ENCODE peak calls at places on chromosomes 3 and 15, in eight cellular contexts. K, L, R, N, P, F, J and U are unnamed samples. For H3K4me1, the result is how much of the 10 kb centered on the place peaks cover.

GRCh38 chr3:126300001-126300760 is 57.0 kb downstream of the KLF15 start:
- DNase-seq in K (no peak), L (no peak), R (no peak), N (no peak), P (no peak), F (no peak), J (no peak), U (no peak)

GRCh38 chr15:65339436-65339835 is 35.0 kb downstream of the RNU5B-1 start:
- DNase-seq in K (no peak), L (no peak), R (no peak), N (no peak), P (no peak), F (no peak), J (no peak), U (no peak)

GRCh38 chr3:66638717-66639116 is 137.9 kb upstream of the LRIG1 start:
- DNase-seq in K (no peak), L (no peak), R (no peak), N (peak), P (no peak), F (no peak), J (no peak), U (no peak)

GRCh38 chr15:70480196-70480856 is 283.0 kb downstream of the UACA start:
- DNase-seq in K (no peak), L (no peak), R (peak), N (no peak), P (peak), F (no peak), J (no peak), U (no peak)

GRCh38 chr3:57928511-57928910 is 79.7 kb upstream of the FLNB start:
- DNase-seq in K (no peak), L (no peak), R (no peak), N (no peak), P (no peak), F (no peak), J (no peak), U (no peak)

GRCh38 chr3:95226437-95226836 is 1163.6 kb downstream of the NSUN3 start:
- DNase-seq in K (no peak), L (no peak), R (peak), N (no peak), P (no peak), F (no peak), J (no peak), U (no peak)

GRCh38 chr15:22227411-22227810 is 147.1 kb downstream of the OR4M2 start:
- DNase-seq in K (no peak), L (no peak), R (peak), N (no peak), P (no peak), F (no peak), J (no peak), U (no peak)

GRCh38 chr3:187497037-187497436 is 128.9 kb downstream of the RTP4 start:
- DNase-seq in K (no peak), L (no peak), R (no peak), N (no peak), P (no peak), F (no peak), J (no peak), U (no peak)

GRCh38 chr15:40421246-40422157 is 15.9 kb downstream of the IVD start:
- DNase-seq in K (peak), L (peak), R (peak), N (no peak), P (peak), F (peak), J (no peak), U (peak)

GRCh38 chr3:171654809-171655208 is 155.5 kb downstream of the PLD1 start:
- DNase-seq in K (no peak), L (peak), R (no peak), N (peak), P (no peak), F (peak), J (peak), U (peak)

GRCh38 chr3:15207836-15208504 is 1.9 kb downstream of the CAPN7 start:
- DNase-seq in K (no peak), L (no peak), R (no peak), N (no peak), P (no peak), F (no peak), J (no peak), U (no peak)

GRCh38 chr3:17680530-17680929 is 61.9 kb downstream of the TBC1D5 start:
- DNase-seq in K (no peak), L (no peak), R (no peak), N (no peak), P (no peak), F (no peak), J (no peak), U (no peak)
- H3K4me1 ChIP-seq in K (under half), L (under half), R (under half), N (under half), P (under half), F (under half), J (under half), U (under half)

DNA sequence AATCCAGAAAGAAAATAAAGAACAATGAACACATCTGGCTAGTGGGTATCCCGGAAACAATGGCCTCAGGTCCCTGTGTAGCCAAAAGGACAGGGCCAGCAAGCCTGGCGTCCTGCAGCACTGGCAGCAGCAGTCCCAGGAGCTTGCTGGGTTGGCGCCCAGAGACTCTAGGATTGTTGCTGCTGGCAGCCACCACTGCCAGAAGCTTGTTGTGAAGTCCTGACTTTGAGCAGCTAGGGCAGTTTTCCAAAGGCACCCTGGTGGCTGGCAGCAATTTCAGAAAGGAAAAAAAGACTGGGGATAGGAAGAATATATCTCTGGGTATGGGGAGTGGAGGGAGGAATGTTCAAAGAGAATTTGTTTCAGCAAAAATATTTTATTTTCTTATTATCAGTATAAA is 11.3 kb downstream of the SHQ1 start:
- DNase-seq in K (no peak), L (no peak), R (peak), N (no peak), P (no peak), F (no peak), J (no peak), U (no peak)
- H3K4me1 ChIP-seq in K (under half), L (under half), R (under half), N (under half), P (under half), F (under half), J (under half), U (under half)

GRCh38 chr3:159751141-159751540 is 237.5 kb upstream of the IL12A start:
- DNase-seq in K (no peak), L (no peak), R (no peak), N (no peak), P (no peak), F (no peak), J (peak), U (no peak)

GRCh38 chr3:159749406-159749805 is 239.2 kb upstream of the IL12A start:
- DNase-seq in K (peak), L (no peak), R (no peak), N (no peak), P (no peak), F (no peak), J (no peak), U (no peak)

GRCh38 chr3:159748408-159748807 is 240.2 kb upstream of the IL12A start:
- DNase-seq in K (no peak), L (no peak), R (no peak), N (no peak), P (no peak), F (no peak), J (no peak), U (no peak)

GRCh38 chr3:159757341-159758060 is 231.1 kb upstream of the IL12A start:
- DNase-seq in K (no peak), L (no peak), R (no peak), N (no peak), P (no peak), F (no peak), J (no peak), U (no peak)

DNA sequence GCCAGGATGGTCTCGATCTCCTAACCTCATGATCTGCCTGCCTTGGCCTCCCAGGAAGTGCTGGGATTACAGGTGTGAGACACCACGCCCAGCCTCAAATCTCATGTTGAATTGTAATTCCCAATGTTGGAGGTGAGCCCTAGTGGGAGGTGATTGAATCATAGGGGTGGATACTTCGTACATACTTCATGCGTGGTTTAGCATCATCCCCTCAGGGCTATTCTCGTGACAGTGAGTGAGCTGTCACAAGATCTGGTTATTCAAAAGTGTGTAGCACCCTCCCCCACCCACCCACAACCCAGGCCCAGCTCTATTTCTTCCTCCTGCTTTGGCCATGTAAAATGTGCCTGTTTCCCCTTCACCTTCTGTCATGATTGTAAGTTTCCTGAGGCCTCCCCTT is 236.9 kb upstream of the IL12A start:
- DNase-seq in K (no peak), L (no peak), R (no peak), N (no peak), P (no peak), F (no peak), J (no peak), U (no peak)
- H3K4me1 ChIP-seq in K (under half), L (under half), R (under half), N (under half), P (under half), F (under half), J (under half), U (under half)

DNA sequence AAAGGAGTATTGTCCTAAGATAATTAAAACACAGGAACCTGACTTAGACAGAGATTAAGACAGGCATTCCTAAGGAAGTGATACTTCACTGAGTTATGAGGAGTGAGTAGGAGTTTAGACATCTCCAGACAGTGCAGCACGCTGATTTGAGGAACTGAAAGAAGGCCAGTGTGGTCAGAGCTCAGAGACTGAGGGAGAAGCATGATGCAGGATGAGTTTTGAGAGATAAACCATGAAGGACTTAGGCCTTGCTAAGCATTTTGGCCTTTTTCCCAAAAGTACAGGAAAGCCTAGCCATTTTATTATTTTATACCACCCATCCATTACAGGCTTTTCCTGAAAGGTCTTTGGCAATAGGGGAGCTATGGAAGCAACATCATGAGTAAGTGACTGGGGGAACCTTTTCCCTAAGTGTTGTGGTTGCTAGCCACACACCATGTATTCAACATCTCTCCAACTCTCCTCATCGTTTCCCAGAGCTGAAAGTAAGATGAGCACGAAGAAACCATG is 375.6 kb upstream of the TPRG1 start:
- DNase-seq in K (no peak), L (no peak), R (no peak), N (peak), P (no peak), F (no peak), J (peak), U (no peak)
- H3K4me1 ChIP-seq in K (under half), L (under half), R (under half), N (under half), P (under half), F (under half), J (under half), U (under half)